ENCODE peak calls at places on chromosome 21, in ten cellular contexts. N, Y, R, X, F, M, Q, K, A and Z are unnamed samples.

GRCh38 chr21:34952701-34953100 is 96.4 kb downstream of the RUNX1 start:
- DNase-seq in N (no peak), A (no peak), F (no peak), Y (no peak), M (no peak), X (no peak), Q (peak), K (no peak), R (no peak), Z (no peak)

GRCh38 chr21:41993744-41994143 is 16.4 kb downstream of the ZBTB21 start:
- DNase-seq in R (no peak), Q (no peak), F (peak), K (no peak), Y (no peak), X (no peak), A (no peak), M (no peak), N (no peak), Z (no peak)

GRCh38 chr21:38993561-38993960 is 187.8 kb downstream of the ETS2 start:
- DNase-seq in R (peak), K (no peak), X (no peak), F (peak), Q (peak), Y (peak), A (peak), M (peak), N (no peak), Z (no peak)

GRCh38 chr21:38914531-38915385 is 109.0 kb downstream of the ETS2 start:
- DNase-seq in A (no peak), X (no peak), R (peak), N (no peak), Q (no peak), K (no peak), M (no peak), Y (no peak), F (peak), Z (no peak)

GRCh38 chr21:28427356-28428022 is 565.2 kb downstream of the LTN1 start:
- DNase-seq in M (no peak), F (peak), K (no peak), Q (peak), Y (no peak), N (no peak), X (no peak), A (no peak), R (peak), Z (no peak)

GRCh38 chr21:43312751-43313169 is 114.2 kb downstream of the SIK1 start:
- DNase-seq in N (no peak), X (peak), F (no peak), R (no peak), M (no peak), Y (no peak), K (no peak), A (no peak), Q (no peak), Z (no peak)

GRCh38 chr21:35441868-35442582 is 392.9 kb upstream of the RUNX1 start:
- DNase-seq in N (no peak), K (no peak), X (no peak), R (no peak), A (no peak), Y (no peak), F (no peak), Q (no peak), M (no peak), Z (no peak)

GRCh38 chr21:35520869-35521268 is 471.8 kb upstream of the RUNX1 start:
- DNase-seq in A (no peak), M (no peak), Q (no peak), Y (no peak), X (no peak), F (no peak), N (no peak), R (no peak), K (no peak), Z (no peak)

GRCh38 chr21:41869771-41870170 is 9.4 kb downstream of the PRDM15 start:
- DNase-seq in F (no peak), Y (no peak), X (peak), Q (no peak), K (no peak), R (no peak), A (no peak), N (no peak), M (no peak), Z (no peak)

GRCh38 chr21:41888749-41889376 is 9.7 kb upstream of the PRDM15 start:
- DNase-seq in K (no peak), R (no peak), M (no peak), F (no peak), Q (no peak), Y (no peak), X (no peak), A (no peak), N (no peak), Z (no peak)

GRCh38 chr21:28793043-28793442 is 199.6 kb downstream of the LTN1 start:
- DNase-seq in X (peak), M (peak), F (peak), Q (no peak), N (no peak), Y (no peak), A (no peak), K (no peak), R (peak), Z (no peak)

GRCh38 chr21:27248791-27249190 is 281.9 kb upstream of the ADAMTS5 start:
- DNase-seq in N (no peak), Q (no peak), A (no peak), M (no peak), F (no peak), K (no peak), X (no peak), R (no peak), Y (no peak), Z (no peak)

GRCh38 chr21:35239811-35240219 is 190.7 kb upstream of the RUNX1 start:
- DNase-seq in R (no peak), F (no peak), Y (no peak), X (no peak), K (no peak), M (peak), Q (no peak), A (no peak), N (no peak), Z (no peak)

GRCh38 chr21:26842976-26843911 is 2.0 kb downstream of the ADAMTS1 start:
- DNase-seq in M (peak), K (peak), Y (no peak), R (peak), Q (peak), N (no peak), A (peak), X (no peak), F (peak), Z (peak)

GRCh38 chr21:41411449-41412089 is 14.5 kb upstream of the MX1 start:
- DNase-seq in R (no peak), Y (no peak), Q (peak), K (peak), N (no peak), X (peak), M (no peak), F (no peak), A (no peak), Z (no peak)

GRCh38 chr21:43734131-43734634 is 15.3 kb downstream of the PDXK start:
- DNase-seq in N (no peak), F (no peak), A (no peak), R (no peak), K (peak), Y (no peak), Q (no peak), M (no peak), X (no peak), Z (no peak)

GRCh38 chr21:27171704-27172103 is 204.8 kb upstream of the ADAMTS5 start:
- DNase-seq in A (no peak), Q (no peak), M (no peak), K (no peak), F (peak), Y (no peak), N (no peak), X (no peak), R (no peak), Z (no peak)

GRCh38 chr21:25639922-25640670 is 1.0 kb downstream of the JAM2 start:
- DNase-seq in F (peak), N (no peak), K (no peak), R (peak), Y (no peak), X (peak), A (no peak), Q (no peak), M (peak), Z (peak)

DNA sequence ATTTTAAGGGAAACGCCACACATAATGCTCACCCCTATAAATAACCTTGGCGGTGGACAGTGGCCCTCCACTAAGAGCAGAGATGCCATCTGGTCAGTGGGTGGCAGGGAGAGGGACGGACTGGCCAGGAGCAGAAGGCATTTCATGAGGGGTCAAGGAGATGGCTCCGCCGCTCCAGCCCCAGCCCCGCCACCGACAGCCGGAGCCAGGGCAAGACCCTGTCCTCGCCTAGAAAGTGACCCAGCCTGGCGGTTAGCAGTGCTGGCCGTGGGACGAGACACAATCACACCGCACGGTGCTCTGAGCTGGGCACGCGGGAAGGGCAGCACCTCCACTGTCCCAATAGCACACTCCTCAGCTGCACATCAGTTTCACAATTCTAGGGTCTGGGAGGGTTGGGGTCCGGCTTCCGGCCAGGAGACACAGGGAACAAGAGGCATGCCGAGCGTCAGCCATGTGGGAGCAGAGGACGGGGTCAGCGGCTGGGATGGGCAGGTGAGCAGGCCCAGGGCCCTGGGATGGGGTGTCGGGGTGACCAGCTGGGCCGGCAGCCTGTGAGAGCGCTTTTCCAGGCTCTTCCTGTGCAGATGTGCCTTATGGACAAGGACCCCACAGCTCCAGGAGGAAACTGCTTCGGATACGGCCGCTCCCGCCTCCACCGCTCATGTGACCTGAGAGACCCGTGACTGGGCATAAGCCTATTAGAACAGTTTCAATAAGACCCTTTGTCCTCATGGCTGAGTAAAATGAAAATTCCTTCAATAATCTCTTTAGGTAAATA is 5.7 kb downstream of the SLC19A1 start:
- DNase-seq in K (peak), R (no peak), M (no peak), F (no peak), Q (no peak), N (no peak), Y (no peak), A (no peak), X (no peak), Z (no peak)
- H3K27ac ChIP-seq in K (no peak), R (no peak), M (no peak), F (no peak), Q (no peak), N (no peak), Y (no peak), A (no peak), X (no peak), Z (no peak)

GRCh38 chr21:20661745-20662470 is 336.3 kb upstream of the NCAM2 start:
- DNase-seq in R (no peak), K (no peak), F (no peak), N (no peak), Y (no peak), M (no peak), X (no peak), Q (no peak), A (no peak), Z (no peak)
- H3K4me3 ChIP-seq in R (no peak), K (no peak), F (no peak), N (no peak), Y (no peak), M (no peak), X (no peak), Q (no peak), A (no peak), Z (no peak)

GRCh38 chr21:31634993-31635392 is 24.5 kb upstream of the SOD1 start:
- DNase-seq in M (no peak), Y (no peak), Q (peak), F (no peak), R (no peak), N (no peak), K (no peak), X (no peak), A (no peak), Z (no peak)

GRCh38 chr21:31624961-31625491 is 34.5 kb upstream of the SOD1 start:
- DNase-seq in Y (no peak), Q (no peak), X (no peak), M (no peak), A (no peak), K (no peak), R (no peak), F (no peak), N (no peak), Z (no peak)

DNA sequence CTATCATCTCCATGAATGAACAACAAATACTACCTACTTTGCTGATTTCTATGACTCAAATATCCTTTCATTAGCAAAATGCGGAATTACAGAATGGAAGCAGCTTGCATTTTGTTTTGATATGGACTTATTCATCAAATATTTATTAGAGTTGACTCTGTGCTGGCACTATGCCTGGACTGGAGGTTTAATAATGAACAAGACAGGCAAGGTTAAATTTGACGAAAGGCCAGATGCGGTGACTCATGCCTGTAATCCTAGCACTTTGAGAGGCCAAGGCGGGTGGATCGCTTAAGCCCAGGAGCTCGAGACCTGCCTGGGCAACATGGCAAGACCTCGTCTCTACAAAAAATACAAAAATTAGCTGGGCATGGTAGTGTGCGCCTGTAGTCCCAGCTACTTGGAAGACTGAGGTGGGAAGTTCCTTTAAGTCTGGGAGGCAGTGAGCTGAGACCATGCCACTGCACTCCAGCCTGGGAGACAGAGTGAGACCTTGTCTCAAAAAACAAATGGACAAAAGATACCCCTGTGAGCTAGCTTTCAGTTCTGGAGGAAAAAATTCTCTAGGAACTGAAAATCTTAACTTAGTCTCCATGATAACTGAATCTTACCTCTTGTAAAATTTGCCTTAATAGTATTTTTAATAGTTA is 29.3 kb upstream of the SOD1 start:
- DNase-seq in Y (peak), R (no peak), M (no peak), A (peak), F (peak), X (no peak), N (no peak), K (no peak), Q (peak), Z (no peak)
- H3K27ac ChIP-seq in Y (peak), R (no peak), M (no peak), A (no peak), F (no peak), X (no peak), N (no peak), K (no peak), Q (peak), Z (no peak)

GRCh38 chr21:16308269-16308668 is 578.5 kb downstream of the USP25 start:
- DNase-seq in F (peak), R (no peak), Q (peak), Y (no peak), A (no peak), X (no peak), K (no peak), N (no peak), M (no peak), Z (no peak)
- H3K4me3 ChIP-seq in F (peak), R (no peak), Q (peak), Y (no peak), A (no peak), X (no peak), K (peak), N (no peak), M (peak), Z (peak)

DNA sequence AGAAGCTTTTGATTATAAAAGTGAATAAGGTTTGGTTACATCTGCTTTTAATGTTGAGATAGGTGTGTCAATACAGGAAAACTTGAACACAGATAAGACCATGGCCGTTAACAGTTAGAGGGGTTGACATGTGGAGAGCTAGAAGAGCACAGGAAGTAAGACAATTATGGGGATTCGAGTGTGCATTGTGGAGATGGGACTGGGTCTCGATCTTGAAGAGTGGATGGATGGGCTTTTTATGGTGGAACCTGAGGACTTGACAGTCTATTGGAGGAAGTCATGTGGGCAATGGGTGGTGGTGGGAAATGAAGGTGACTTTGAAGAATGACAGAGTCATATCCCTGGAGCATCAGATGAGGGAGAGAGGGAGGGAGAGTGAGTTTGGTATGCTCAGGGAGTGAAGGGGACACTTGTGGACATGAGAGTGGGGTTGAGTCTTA is 12.1 kb downstream of the DYRK1A start:
- DNase-seq in A (no peak), F (no peak), K (no peak), N (no peak), Q (no peak), Y (no peak), M (no peak), X (no peak), R (no peak), Z (no peak)
- H3K27ac ChIP-seq in A (no peak), F (no peak), K (no peak), N (no peak), Q (no peak), Y (no peak), M (peak), X (no peak), R (peak), Z (no peak)